ENCODE peak calls at places on chromosomes 6 and 20, in eight cellular contexts. U is OCI-LY7; S is heart left ventricle; X is brain microvascular endothelial cell; Y is naive thymus-derived CD4-positive, alpha-beta T cell; G is adrenal gland; J is fibroblast of lung; L is CD8-positive, alpha-beta T cell. V is an unnamed sample.

GRCh38 chr20:60749804-60750602 is 502.1 kb upstream of the CDH4 start:
- DNase-seq in X (no peak), L (no peak), G (no peak), Y (no peak), U (no peak), J (no peak), S (no peak), V (no peak)

GRCh38 chr6:144796070-144796469 is 510.9 kb downstream of the UTRN start:
- DNase-seq in X (no peak), L (no peak), G (no peak), J (no peak), U (no peak), S (no peak), Y (no peak), V (no peak)

GRCh38 chr6:102571236-102571908 is 1177.9 kb downstream of the GRIK2 start:
- DNase-seq in U (no peak), L (no peak), S (no peak), G (no peak), J (peak), X (no peak), Y (no peak), V (no peak)

GRCh38 chr6:143271024-143271423 is 179.5 kb downstream of the ADAT2 start:
- DNase-seq in Y (no peak), X (peak), G (peak), U (no peak), L (no peak), S (peak), J (peak), V (no peak)

GRCh38 chr6:27452496-27452897 is 20.4 kb downstream of the ZNF184 start:
- DNase-seq in X (peak), G (no peak), Y (no peak), U (peak), J (peak), L (no peak), S (no peak), V (no peak)

GRCh38 chr6:25286891-25287290 is 7.7 kb downstream of the CARMIL1 start:
- DNase-seq in U (no peak), X (no peak), L (no peak), S (no peak), Y (no peak), G (no peak), J (no peak), V (no peak)

GRCh38 chr20:45631184-45631583 is at the start of gene WFDC9:
- DNase-seq in U (no peak), J (no peak), G (no peak), S (no peak), L (no peak), Y (no peak), X (no peak), V (no peak)

GRCh38 chr6:88965691-88966090 is 2.3 kb upstream of the RNGTT start:
- DNase-seq in S (no peak), G (no peak), L (no peak), X (no peak), U (no peak), Y (no peak), J (no peak), V (no peak)

GRCh38 chr6:145816392-145816791 is 1.8 kb upstream of the FBXO30 start:
- DNase-seq in Y (no peak), J (no peak), S (no peak), U (peak), L (no peak), G (no peak), X (no peak), V (no peak)

GRCh38 chr6:68575765-68576439 is 59.2 kb upstream of the ADGRB3 start:
- DNase-seq in S (no peak), J (peak), X (no peak), L (no peak), U (no peak), Y (no peak), G (no peak), V (no peak)

GRCh38 chr6:114747995-114748625 is 405.3 kb upstream of the HS3ST5 start:
- DNase-seq in Y (no peak), U (peak), S (peak), X (peak), J (peak), G (peak), L (no peak), V (no peak)

GRCh38 chr6:6699741-6700367 is 111.3 kb downstream of the LY86 start:
- DNase-seq in S (peak), X (peak), Y (no peak), J (peak), G (peak), U (no peak), L (no peak), V (no peak)

GRCh38 chr20:48797275-48797825 is 30.4 kb downstream of the PREX1 start:
- DNase-seq in X (no peak), Y (no peak), J (no peak), G (peak), U (no peak), L (no peak), S (peak), V (no peak)

GRCh38 chr20:17538517-17539170 is 7.5 kb upstream of the BFSP1 start:
- DNase-seq in U (no peak), S (no peak), Y (no peak), L (no peak), G (peak), X (peak), J (peak), V (no peak)

GRCh38 chr20:62276448-62276847 is 26.3 kb upstream of the ADRM1 start:
- DNase-seq in Y (no peak), G (no peak), J (no peak), U (no peak), L (no peak), X (no peak), S (peak), V (no peak)

GRCh38 chr6:2970034-2970685 is 1.2 kb downstream of the SERPINB6 start:
- DNase-seq in U (no peak), S (no peak), L (no peak), G (no peak), X (no peak), J (peak), Y (no peak), V (no peak)

GRCh38 chr6:2970753-2971419 is 481 bp downstream of the SERPINB6 start:
- DNase-seq in U (no peak), Y (peak), L (peak), J (peak), G (peak), X (peak), S (peak), V (no peak)

GRCh38 chr6:2967936-2968335 is 3.4 kb downstream of the SERPINB6 start:
- DNase-seq in J (no peak), X (no peak), S (no peak), G (no peak), U (no peak), Y (no peak), L (no peak), V (no peak)

GRCh38 chr6:2969549-2969948 is 1.8 kb downstream of the SERPINB6 start:
- DNase-seq in S (no peak), J (no peak), L (no peak), X (no peak), U (no peak), Y (no peak), G (no peak), V (no peak)

DNA sequence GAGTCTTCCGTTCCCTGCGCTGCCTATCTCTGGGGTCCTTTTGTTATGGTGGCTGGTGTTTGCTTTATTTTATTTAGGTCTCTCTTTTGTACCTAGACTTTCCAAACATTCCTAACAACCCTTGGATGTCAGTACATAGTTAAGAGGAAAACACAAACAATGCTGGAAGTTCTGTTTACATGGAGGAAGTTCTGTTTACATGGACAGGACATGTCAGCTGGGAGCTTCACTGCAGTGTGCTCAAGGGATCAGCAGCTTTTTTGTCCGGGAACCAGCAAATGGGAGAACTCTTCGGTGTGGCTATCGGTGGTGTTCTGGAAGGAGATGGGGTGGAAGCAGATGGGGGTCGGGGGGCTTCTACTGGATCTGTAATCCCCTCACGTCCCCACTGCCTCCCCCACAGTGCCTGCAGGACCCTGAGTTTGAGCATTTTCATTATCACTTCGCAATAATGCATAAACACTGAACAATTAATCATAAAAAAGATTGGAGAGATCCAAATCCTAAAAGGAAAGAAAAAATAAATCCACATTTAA is 2.7 kb downstream of the SERPINB6 start:
- DNase-seq in U (no peak), L (no peak), G (no peak), X (no peak), Y (no peak), S (no peak), J (no peak), V (no peak)
- H3K27ac ChIP-seq in U (no peak), L (no peak), G (no peak), X (no peak), Y (no peak), S (peak), J (no peak), V (no peak)

DNA sequence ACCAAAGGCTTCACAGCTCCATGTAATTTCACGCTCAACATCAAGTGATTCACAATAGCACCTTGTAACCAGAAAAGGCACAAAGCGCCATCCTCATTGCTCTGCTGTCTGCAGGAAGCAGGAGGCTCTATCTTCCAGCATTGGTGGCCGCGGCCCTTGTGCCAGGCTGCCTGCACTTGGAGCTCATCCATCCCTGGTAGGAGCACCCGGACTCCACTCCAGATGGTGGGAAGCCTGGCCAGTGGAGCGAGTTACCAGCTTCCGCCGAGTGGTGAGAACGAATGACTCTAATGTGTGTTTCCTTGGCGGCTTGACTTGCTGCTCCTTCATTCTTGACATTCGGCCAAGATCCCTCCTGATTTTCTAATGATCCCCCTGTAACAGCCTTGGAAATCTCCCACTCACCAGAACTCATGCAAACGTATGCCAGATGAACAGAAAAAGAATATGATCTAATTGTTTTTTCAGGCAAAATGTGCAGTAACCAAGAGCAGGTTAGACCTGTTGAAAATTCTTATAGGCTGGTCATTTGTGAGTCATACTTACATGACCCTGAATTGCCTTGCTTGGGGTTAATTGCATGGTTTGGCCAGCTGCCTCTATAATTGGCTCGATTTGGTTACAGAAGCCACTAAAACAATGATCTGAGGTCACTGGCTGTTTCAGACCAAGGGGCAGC is 169.0 kb upstream of the CDYL start:
- DNase-seq in Y (no peak), U (no peak), J (peak), G (peak), X (peak), L (no peak), S (no peak), V (no peak)
- H3K27ac ChIP-seq in Y (no peak), U (no peak), J (no peak), G (peak), X (no peak), L (no peak), S (no peak), V (no peak)

GRCh38 chr6:158609455-158610155 is 34.9 kb downstream of the DYNLT1 start:
- DNase-seq in X (no peak), G (no peak), U (no peak), L (no peak), Y (no peak), J (no peak), S (no peak), V (no peak)
- H3K27ac ChIP-seq in X (no peak), G (no peak), U (no peak), L (no peak), Y (no peak), J (no peak), S (peak), V (no peak)

GRCh38 chr6:3751730-3752537 is 421 bp upstream of the PXDC1 start:
- DNase-seq in X (peak), Y (peak), U (no peak), S (peak), L (peak), G (peak), J (peak), V (peak)
- H3K27ac ChIP-seq in X (peak), Y (no peak), U (no peak), S (peak), L (no peak), G (peak), J (peak), V (no peak)

DNA sequence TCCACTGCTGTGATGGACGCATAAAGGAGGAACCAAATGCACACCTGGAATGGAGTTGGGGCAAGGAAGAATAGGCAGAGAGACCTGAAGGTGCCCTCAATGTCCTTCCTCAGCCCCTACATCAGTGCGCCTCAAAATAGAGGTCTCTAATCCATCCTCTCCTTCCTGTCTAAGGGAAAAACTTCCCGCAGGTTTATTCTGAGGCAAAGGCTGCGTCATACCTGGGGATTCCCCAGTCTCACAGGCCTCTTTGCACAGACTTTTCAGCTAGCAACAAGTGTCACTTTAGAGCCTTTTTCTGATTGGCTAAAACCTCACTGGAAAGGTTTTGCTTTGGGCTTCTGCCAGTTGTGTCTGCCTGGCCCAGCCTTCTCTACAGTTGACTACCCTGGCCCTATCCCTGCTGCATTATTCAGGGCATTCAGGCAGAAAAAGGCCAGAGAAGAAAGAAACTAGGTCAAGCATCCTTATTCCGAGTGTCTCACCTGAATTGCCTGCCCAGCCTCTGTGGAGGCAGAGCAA is 1.8 kb upstream of the HLA-DQB1 start:
- DNase-seq in X (no peak), U (peak), Y (no peak), L (peak), S (peak), G (peak), J (no peak), V (peak)
- H3K27ac ChIP-seq in X (no peak), U (peak), Y (no peak), L (no peak), S (no peak), G (no peak), J (no peak), V (no peak)

GRCh38 chr20:63740501-63741353 is 1.2 kb downstream of the SLC2A4RG start:
- DNase-seq in S (peak), J (peak), L (no peak), G (peak), X (peak), Y (peak), U (peak), V (no peak)

GRCh38 chr20:63742381-63743024 is 2.9 kb downstream of the SLC2A4RG start:
- DNase-seq in G (peak), L (no peak), X (no peak), J (no peak), S (no peak), U (no peak), Y (no peak), V (no peak)

GRCh38 chr20:63740070-63740500 is 509 bp downstream of the SLC2A4RG start:
- DNase-seq in J (peak), L (peak), G (peak), X (no peak), U (peak), Y (peak), S (no peak), V (peak)

GRCh38 chr20:63741676-63742380 is 2.3 kb downstream of the SLC2A4RG start:
- DNase-seq in J (no peak), S (no peak), U (no peak), L (no peak), Y (no peak), X (no peak), G (peak), V (no peak)

GRCh38 chr20:63741354-63741675 is 1.7 kb downstream of the SLC2A4RG start:
- DNase-seq in X (no peak), Y (no peak), U (no peak), J (no peak), G (no peak), L (no peak), S (no peak), V (no peak)
- H3K27ac ChIP-seq in X (no peak), Y (peak), U (peak), J (peak), G (peak), L (no peak), S (peak), V (peak)

GRCh38 chr20:9144643-9145042 is 75.8 kb downstream of the PLCB4 start:
- DNase-seq in S (no peak), X (no peak), Y (no peak), G (no peak), L (no peak), U (no peak), J (no peak), V (no peak)
- H3K27ac ChIP-seq in S (no peak), X (no peak), Y (no peak), G (no peak), L (no peak), U (no peak), J (no peak), V (no peak)

GRCh38 chr6:72619883-72620696 is 1.8 kb upstream of the KCNQ5 start:
- DNase-seq in U (peak), G (no peak), Y (peak), J (peak), S (peak), X (peak), L (peak), V (peak)
- H3K27ac ChIP-seq in U (peak), G (no peak), Y (peak), J (no peak), S (no peak), X (no peak), L (peak), V (no peak)

DNA sequence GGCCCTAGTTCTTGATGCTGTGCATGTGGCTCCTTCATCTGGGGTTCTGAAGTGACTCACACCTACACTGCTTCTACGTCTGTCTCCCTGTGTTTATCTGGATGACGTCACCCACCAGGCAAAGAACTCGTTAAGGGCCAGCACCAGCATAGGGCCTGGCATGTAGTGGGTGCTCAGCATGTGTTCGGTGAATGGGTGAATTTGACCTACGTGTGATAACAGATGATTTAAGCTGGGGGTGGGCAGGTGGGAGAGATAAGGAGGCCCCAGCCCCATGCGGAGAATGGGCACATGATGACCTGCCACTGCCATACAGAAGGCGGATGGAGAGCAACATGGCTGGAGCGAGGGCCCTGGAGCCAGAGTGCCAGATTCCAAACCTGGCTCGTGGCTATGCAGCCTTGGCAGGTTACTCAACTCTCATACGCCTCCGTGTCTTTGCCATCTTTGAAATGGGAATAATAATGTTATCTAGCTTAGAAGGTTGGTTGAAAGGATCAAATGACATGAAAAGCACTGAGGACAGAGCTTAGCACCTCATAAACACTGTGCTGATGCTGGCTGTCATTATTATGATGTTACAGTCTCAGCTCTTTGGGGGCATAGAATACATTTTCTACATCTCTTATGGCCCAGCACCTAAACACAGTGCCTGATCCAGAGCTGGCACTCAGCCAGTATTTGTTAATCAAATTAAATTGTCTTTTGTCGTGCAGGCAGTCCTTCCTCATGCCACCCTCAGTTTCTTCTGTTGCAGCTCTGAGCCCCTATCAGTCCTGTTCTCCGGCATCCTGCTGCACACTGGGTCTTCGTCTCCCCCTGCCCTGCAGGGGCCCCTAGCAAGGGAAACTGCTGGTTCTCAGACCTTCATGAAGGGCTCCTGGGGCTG is 39.6 kb downstream of the VEGFA start:
- DNase-seq in S (no peak), U (peak), G (no peak), L (no peak), X (peak), J (peak), Y (no peak), V (no peak)
- H3K27ac ChIP-seq in S (no peak), U (no peak), G (no peak), L (no peak), X (no peak), J (no peak), Y (no peak), V (no peak)

GRCh38 chr6:79670789-79671188 is 39.7 kb downstream of the SH3BGRL2 start:
- DNase-seq in S (no peak), Y (no peak), U (no peak), L (no peak), G (no peak), X (no peak), J (no peak), V (no peak)
- H3K27ac ChIP-seq in S (peak), Y (no peak), U (no peak), L (no peak), G (no peak), X (no peak), J (no peak), V (no peak)

V was measured in effector memory CD4-positive, alpha-beta T cell.